ENCODE peak calls at places on chromosomes 13 and 19, in seven cellular contexts. D is GM23338, Z is neuronal stem cell, M is astrocyte of the spinal cord, P is keratinocyte, G is fibroblast of mammary gland, U is psoas muscle. E is an unnamed sample.

GRCh38 chr13:46642254-46642653 is 89.3 kb downstream of the LRCH1 start:
- DNase-seq in U (no peak), P (no peak), Z (no peak), G (no peak), D (no peak), M (no peak), E (no peak)

GRCh38 chr13:64529874-64530485 is 2700.2 kb downstream of the PCDH9 start:
- DNase-seq in Z (no peak), D (peak; percentile 73), U (no peak), P (no peak), G (peak; percentile 14), M (peak; percentile 11), E (peak; percentile 20)

GRCh38 chr13:95533545-95534135 is 18.9 kb upstream of the CLDN10 start:
- DNase-seq in Z (no peak), D (peak; percentile 64), G (no peak), U (no peak), P (no peak), M (no peak), E (peak; percentile 44)

GRCh38 chr13:27928805-27929753 is 9.3 kb downstream of the PDX1 start:
- DNase-seq in P (no peak), G (no peak), D (peak; percentile 59), U (no peak), M (no peak), Z (no peak), E (no peak)

GRCh38 chr13:45850020-45850613 is 1.4 kb downstream of the SIAH3 start:
- DNase-seq in Z (no peak), G (no peak), U (no peak), D (peak; percentile 64), M (no peak), P (no peak), E (peak; percentile 45)

GRCh38 chr13:59261928-59262488 is 901.7 kb downstream of the DIAPH3 start:
- DNase-seq in M (no peak), U (no peak), P (no peak), D (peak; percentile 79), Z (no peak), G (no peak), E (peak; percentile 61)

GRCh38 chr13:100646030-100646673 is 28.4 kb downstream of the TMTC4 start:
- DNase-seq in Z (no peak), D (peak; percentile 76), P (no peak), M (peak; percentile 44), U (no peak), G (peak; percentile 45), E (peak; percentile 59)

GRCh38 chr13:44364601-44365000 is 9.0 kb upstream of the SERP2 start:
- DNase-seq in P (no peak), U (no peak), Z (peak; percentile 51), M (peak; percentile 50), G (peak; percentile 76), D (no peak), E (peak; percentile 68)

GRCh38 chr13:80430561-80430960 is 89.6 kb upstream of the SPRY2 start:
- DNase-seq in M (peak; percentile 7), Z (no peak), G (peak; percentile 35), U (no peak), D (no peak), P (no peak), E (no peak)

GRCh38 chr13:45219938-45220375 is 19.1 kb upstream of the KCTD4 start:
- DNase-seq in G (peak; percentile 77), D (peak; percentile 33), U (no peak), Z (no peak), P (peak; percentile 95), M (peak; percentile 58), E (no peak)

GRCh38 chr13:30959678-30960077 is 27.2 kb downstream of the TEX26 start:
- DNase-seq in M (no peak), D (no peak), G (no peak), P (no peak), Z (no peak), U (no peak), E (no peak)

GRCh38 chr13:71866173-71867091 is 572 bp downstream of the DACH1 start:
- DNase-seq in D (peak; percentile 33), U (peak; percentile 23), Z (no peak), G (no peak), M (no peak), P (no peak), E (peak; percentile 71)

GRCh38 chr19:38229585-38230073 is 5.6 kb upstream of the DPF1 start:
- DNase-seq in M (peak; percentile 86), G (peak; percentile 77), U (peak; percentile 43), P (peak; percentile 45), Z (peak; percentile 75), D (peak; percentile 79), E (peak; percentile 93)
- H3K4me3 ChIP-seq in M (peak overlapping the region; percentile 48), G (no peak overlapping the region), U (no peak overlapping the region), P (peak overlapping the region; percentile 27), Z (peak overlapping the region; percentile 82), D (peak overlapping the region; percentile 84), E (peak overlapping the region; percentile 78)

DNA sequence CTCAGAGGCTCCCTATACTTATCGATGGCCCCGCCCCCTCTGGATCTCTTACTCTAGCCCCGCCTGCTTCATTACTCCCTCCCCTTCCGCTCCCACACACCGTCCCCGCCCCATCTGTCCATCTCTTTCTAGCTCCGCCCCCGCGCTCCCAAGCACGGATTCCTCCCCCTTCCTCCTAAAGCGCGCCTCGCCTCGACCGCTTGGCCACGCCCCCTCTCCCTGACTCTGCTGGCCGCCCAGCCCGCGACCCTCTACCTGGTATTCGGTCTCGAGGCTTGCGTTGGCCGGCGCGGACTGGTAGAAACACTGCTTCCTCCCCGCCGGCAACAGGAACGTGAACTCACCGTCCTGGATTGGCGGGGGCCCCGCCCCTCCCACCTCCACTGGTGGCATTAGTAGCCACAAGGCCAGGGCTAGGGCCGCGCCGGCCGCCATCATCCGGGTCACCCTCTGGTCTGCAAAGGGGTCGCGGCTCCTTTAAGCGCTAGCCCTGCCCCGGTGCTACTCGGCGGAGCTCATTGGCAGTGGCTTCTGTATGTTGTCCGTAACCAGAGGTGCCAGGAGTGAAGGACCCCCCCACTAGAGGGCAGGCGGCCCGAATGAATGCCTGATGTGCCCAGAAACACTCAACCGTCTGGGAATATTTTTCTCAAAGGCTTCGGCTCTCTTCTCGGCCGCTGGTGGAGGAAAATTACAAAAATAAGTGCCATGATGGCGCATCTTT is at the start of gene TMED1:
- DNase-seq in Z (peak; percentile 99), M (peak; percentile 99), P (peak; percentile 68), U (peak; percentile 100), D (peak; percentile 100), G (peak; percentile 99), E (peak; percentile 100)
- H3K4me3 ChIP-seq in Z (peak within 1 kb of the TSS; percentile 68), M (peak within 1 kb of the TSS; percentile 71), P (peak within 1 kb of the TSS; percentile 62), U (peak within 1 kb of the TSS; percentile 84), D (peak within 1 kb of the TSS; percentile 66), G (peak within 1 kb of the TSS; percentile 57), E (peak within 1 kb of the TSS; percentile 64)

DNA sequence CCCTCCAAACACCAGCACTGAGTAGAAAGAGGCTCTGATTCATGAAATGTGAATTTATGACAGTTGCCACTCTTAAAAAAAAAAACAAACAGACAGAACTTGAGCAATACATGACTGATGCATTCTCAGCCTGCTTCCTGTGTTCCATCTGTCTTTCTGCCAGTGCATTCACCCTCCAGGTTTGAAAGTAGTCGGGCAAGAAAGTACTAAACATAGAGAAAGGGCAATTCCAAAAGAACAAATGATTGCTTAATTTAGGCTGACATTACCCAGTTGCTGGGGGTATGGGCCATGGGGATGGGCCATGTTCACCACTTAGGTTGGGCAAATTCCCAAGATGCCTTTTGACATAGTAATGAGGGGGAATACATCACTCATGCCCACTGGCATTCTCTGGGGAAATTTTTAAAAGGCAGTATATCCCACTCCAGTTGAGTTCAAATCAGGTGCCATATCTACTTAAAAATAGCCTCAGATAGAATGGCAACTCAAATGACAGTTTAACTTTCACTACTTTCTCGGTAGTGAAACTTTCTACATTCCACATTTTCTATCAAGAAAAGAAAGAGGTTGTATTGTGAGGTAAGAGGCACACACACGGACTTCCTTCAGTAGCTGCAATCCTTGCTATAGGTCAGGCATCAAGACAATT is 5.5 kb downstream of the STARD13 start:
- DNase-seq in M (peak; percentile 59), G (peak; percentile 86), Z (no peak), P (peak; percentile 69), D (no peak), U (no peak), E (no peak)
- H3K4me3 ChIP-seq in M (no peak overlapping the region), G (no peak overlapping the region), Z (no peak overlapping the region), P (no peak overlapping the region), D (no peak overlapping the region), U (peak overlapping the region; percentile 20), E (no peak overlapping the region)

GRCh38 chr19:13055213-13056051 is 47.2 kb downstream of the LYL1 start:
- DNase-seq in U (peak; percentile 86), P (no peak), M (peak; percentile 99), D (peak; percentile 68), Z (no peak), G (peak; percentile 86), E (peak; percentile 75)
- H3K4me3 ChIP-seq in U (peak overlapping the region; percentile 13), P (no peak overlapping the region), M (peak overlapping the region; percentile 2), D (peak overlapping the region; percentile 61), Z (no peak overlapping the region), G (peak overlapping the region; percentile 16), E (peak overlapping the region; percentile 27)

GRCh38 chr19:9498183-9498902 is at the start of gene ZNF560:
- DNase-seq in D (peak; percentile 47), G (peak; percentile 21), P (no peak), U (no peak), Z (no peak), M (peak; percentile 15), E (no peak)
- H3K4me3 ChIP-seq in D (peak within 1 kb of the TSS; percentile 30), G (peak within 1 kb of the TSS; percentile 4), P (peak within 1 kb of the TSS; percentile 2), U (no peak within 1 kb of the TSS), Z (no peak within 1 kb of the TSS), M (peak within 1 kb of the TSS; percentile 29), E (no peak within 1 kb of the TSS)

DNA sequence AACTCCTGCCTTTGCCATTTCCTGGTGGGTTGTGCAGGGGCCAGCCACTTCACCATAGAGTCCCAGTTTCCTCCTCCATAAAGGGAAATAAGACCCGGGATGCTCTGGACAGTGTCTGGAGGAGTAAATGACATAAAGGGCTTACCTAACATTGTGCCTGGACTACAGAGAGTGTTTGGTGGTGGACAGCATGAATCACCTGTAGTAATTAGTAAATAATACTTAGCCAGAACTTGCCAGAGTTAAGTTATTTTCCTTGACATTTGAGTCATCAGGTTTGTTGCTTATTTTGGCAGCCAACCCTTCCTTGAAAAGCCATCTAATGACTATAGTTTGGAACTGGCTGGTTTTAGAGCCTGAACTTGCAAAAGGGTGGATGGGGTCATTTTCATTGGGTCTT is 159.2 kb downstream of the SLC7A1 start:
- DNase-seq in G (peak; percentile 96), U (no peak), M (peak; percentile 84), Z (no peak), P (no peak), D (no peak), E (no peak)
- H3K4me3 ChIP-seq in G (no peak overlapping the region), U (no peak overlapping the region), M (no peak overlapping the region), Z (no peak overlapping the region), P (no peak overlapping the region), D (no peak overlapping the region), E (no peak overlapping the region)

GRCh38 chr19:1825909-1826556 is 14.0 kb upstream of the ATP8B3 start:
- DNase-seq in M (peak; percentile 50), U (peak; percentile 75), D (peak; percentile 92), P (no peak), Z (peak; percentile 84), G (peak; percentile 61), E (peak; percentile 89)
- H3K4me3 ChIP-seq in M (no peak overlapping the region), U (no peak overlapping the region), D (no peak overlapping the region), P (no peak overlapping the region), Z (no peak overlapping the region), G (no peak overlapping the region), E (no peak overlapping the region)